ENCODE peak calls at places on chromosomes 16 and 17, in eight cellular contexts. One of them, this sample, is unnamed.

GRCh38 chr16:66741131-66741900 is 10.1 kb downstream of the DYNC1LI2 start:
- DNase-seq in HepG2: peak
- DNase-seq in IMR-90: peak
- DNase-seq in mesenchymal stem cell: peak
- DNase-seq in neuronal stem cell: no peak
- DNase-seq in neural progenitor cell: no peak
- DNase-seq in MM.1S: no peak
- DNase-seq in mammary epithelial cell: peak
- DNase-seq in this sample: peak

GRCh38 chr17:50675627-50676026 is 32.1 kb downstream of the ANKRD40 start:
- DNase-seq in mesenchymal stem cell: no peak
- DNase-seq in MM.1S: no peak
- DNase-seq in HepG2: no peak
- DNase-seq in IMR-90: no peak
- DNase-seq in neural progenitor cell: no peak
- DNase-seq in neuronal stem cell: no peak
- DNase-seq in mammary epithelial cell: no peak
- DNase-seq in this sample: no peak

GRCh38 chr17:73625975-73626706 is 18.1 kb downstream of the SDK2 start:
- DNase-seq in IMR-90: no peak
- DNase-seq in MM.1S: no peak
- DNase-seq in HepG2: no peak
- DNase-seq in mesenchymal stem cell: no peak
- DNase-seq in neural progenitor cell: peak
- DNase-seq in neuronal stem cell: no peak
- DNase-seq in mammary epithelial cell: peak
- DNase-seq in this sample: no peak

GRCh38 chr17:78325076-78325712 is 34.7 kb downstream of the SOCS3 start:
- DNase-seq in mesenchymal stem cell: peak
- DNase-seq in neural progenitor cell: peak
- DNase-seq in neuronal stem cell: no peak
- DNase-seq in IMR-90: peak
- DNase-seq in HepG2: no peak
- DNase-seq in MM.1S: no peak
- DNase-seq in mammary epithelial cell: no peak
- DNase-seq in this sample: peak

GRCh38 chr17:82003411-82004381 is 19.0 kb downstream of the CENPX start:
- DNase-seq in neuronal stem cell: no peak
- DNase-seq in IMR-90: peak
- DNase-seq in mesenchymal stem cell: peak
- DNase-seq in neural progenitor cell: no peak
- DNase-seq in HepG2: peak
- DNase-seq in MM.1S: no peak
- DNase-seq in mammary epithelial cell: peak
- DNase-seq in this sample: peak

GRCh38 chr16:86199871-86200700 is 301.1 kb downstream of the IRF8 start:
- DNase-seq in mesenchymal stem cell: peak
- DNase-seq in neural progenitor cell: no peak
- DNase-seq in HepG2: no peak
- DNase-seq in mammary epithelial cell: no peak
- DNase-seq in MM.1S: no peak
- DNase-seq in IMR-90: peak
- DNase-seq in neuronal stem cell: no peak
- DNase-seq in this sample: no peak

GRCh38 chr16:30084096-30084815 is 7.5 kb downstream of the TBX6 start:
- DNase-seq in HepG2: no peak
- DNase-seq in neuronal stem cell: no peak
- DNase-seq in MM.1S: no peak
- DNase-seq in neural progenitor cell: no peak
- DNase-seq in mammary epithelial cell: no peak
- DNase-seq in mesenchymal stem cell: no peak
- DNase-seq in IMR-90: no peak
- DNase-seq in this sample: no peak

GRCh38 chr16:13289515-13289914 is 388.1 kb downstream of the SHISA9 start:
- DNase-seq in MM.1S: no peak
- DNase-seq in neuronal stem cell: no peak
- DNase-seq in IMR-90: no peak
- DNase-seq in HepG2: no peak
- DNase-seq in mesenchymal stem cell: no peak
- DNase-seq in neural progenitor cell: no peak
- DNase-seq in mammary epithelial cell: no peak
- DNase-seq in this sample: no peak

GRCh38 chr17:72273301-72274056 is 152.7 kb downstream of the SOX9 start:
- DNase-seq in IMR-90: peak
- DNase-seq in neural progenitor cell: no peak
- DNase-seq in mesenchymal stem cell: peak
- DNase-seq in HepG2: no peak
- DNase-seq in mammary epithelial cell: peak
- DNase-seq in MM.1S: no peak
- DNase-seq in neuronal stem cell: no peak
- DNase-seq in this sample: no peak

GRCh38 chr17:34740516-34740915 is 161.1 kb downstream of the TMEM132E start:
- DNase-seq in mammary epithelial cell: no peak
- DNase-seq in mesenchymal stem cell: no peak
- DNase-seq in neuronal stem cell: no peak
- DNase-seq in IMR-90: no peak
- DNase-seq in neural progenitor cell: no peak
- DNase-seq in HepG2: no peak
- DNase-seq in MM.1S: no peak
- DNase-seq in this sample: no peak

GRCh38 chr16:24920568-24920967 is 74.8 kb downstream of the SLC5A11 start:
- DNase-seq in neural progenitor cell: no peak
- DNase-seq in HepG2: no peak
- DNase-seq in neuronal stem cell: no peak
- DNase-seq in mammary epithelial cell: no peak
- DNase-seq in mesenchymal stem cell: no peak
- DNase-seq in MM.1S: no peak
- DNase-seq in IMR-90: no peak
- DNase-seq in this sample: no peak

GRCh38 chr17:43873815-43874214 is 26.8 kb downstream of the CD300LG start:
- DNase-seq in mammary epithelial cell: no peak
- DNase-seq in IMR-90: no peak
- DNase-seq in HepG2: no peak
- DNase-seq in neuronal stem cell: no peak
- DNase-seq in neural progenitor cell: no peak
- DNase-seq in mesenchymal stem cell: no peak
- DNase-seq in MM.1S: no peak
- DNase-seq in this sample: no peak

GRCh38 chr16:2483160-2483559 is 8.2 kb downstream of the TBC1D24 start:
- DNase-seq in mammary epithelial cell: no peak
- DNase-seq in HepG2: no peak
- DNase-seq in neural progenitor cell: no peak
- DNase-seq in neuronal stem cell: no peak
- DNase-seq in IMR-90: peak
- DNase-seq in MM.1S: no peak
- DNase-seq in mesenchymal stem cell: no peak
- DNase-seq in this sample: peak

GRCh38 chr17:70687421-70687820 is 518.1 kb downstream of the KCNJ2 start:
- DNase-seq in HepG2: no peak
- DNase-seq in mesenchymal stem cell: no peak
- DNase-seq in IMR-90: no peak
- DNase-seq in neural progenitor cell: no peak
- DNase-seq in MM.1S: no peak
- DNase-seq in mammary epithelial cell: no peak
- DNase-seq in neuronal stem cell: no peak
- DNase-seq in this sample: no peak

GRCh38 chr17:77716289-77716929 is 242.1 kb upstream of the TNRC6C start:
- DNase-seq in mammary epithelial cell: no peak
- DNase-seq in IMR-90: no peak
- DNase-seq in neuronal stem cell: no peak
- DNase-seq in HepG2: no peak
- DNase-seq in neural progenitor cell: peak
- DNase-seq in mesenchymal stem cell: no peak
- DNase-seq in MM.1S: no peak
- DNase-seq in this sample: no peak

GRCh38 chr16:70324998-70325765 is 21.5 kb upstream of the DDX19A start:
- DNase-seq in IMR-90: no peak
- DNase-seq in mesenchymal stem cell: no peak
- DNase-seq in neural progenitor cell: no peak
- DNase-seq in mammary epithelial cell: no peak
- DNase-seq in MM.1S: no peak
- DNase-seq in neuronal stem cell: no peak
- DNase-seq in HepG2: no peak
- DNase-seq in this sample: no peak

GRCh38 chr17:68054296-68054900 is 18.9 kb downstream of the KPNA2 start:
- DNase-seq in IMR-90: peak
- DNase-seq in mesenchymal stem cell: peak
- DNase-seq in neuronal stem cell: no peak
- DNase-seq in mammary epithelial cell: peak
- DNase-seq in MM.1S: no peak
- DNase-seq in HepG2: no peak
- DNase-seq in neural progenitor cell: no peak
- DNase-seq in this sample: peak

GRCh38 chr16:75927824-75928223 is 201.5 kb upstream of the CPHXL start:
- DNase-seq in HepG2: no peak
- DNase-seq in mesenchymal stem cell: no peak
- DNase-seq in neural progenitor cell: no peak
- DNase-seq in mammary epithelial cell: no peak
- DNase-seq in IMR-90: no peak
- DNase-seq in MM.1S: no peak
- DNase-seq in neuronal stem cell: no peak
- DNase-seq in this sample: no peak

GRCh38 chr16:17685445-17685844 is 214.7 kb upstream of the XYLT1 start:
- DNase-seq in mammary epithelial cell: no peak
- DNase-seq in IMR-90: no peak
- DNase-seq in neuronal stem cell: no peak
- DNase-seq in MM.1S: no peak
- DNase-seq in neural progenitor cell: no peak
- DNase-seq in HepG2: no peak
- DNase-seq in mesenchymal stem cell: no peak
- DNase-seq in this sample: no peak

GRCh38 chr16:69195371-69196029 is 8.5 kb downstream of the SNTB2 start:
- DNase-seq in MM.1S: no peak
- DNase-seq in mesenchymal stem cell: no peak
- DNase-seq in neural progenitor cell: no peak
- DNase-seq in IMR-90: no peak
- DNase-seq in mammary epithelial cell: no peak
- DNase-seq in neuronal stem cell: no peak
- DNase-seq in HepG2: no peak
- DNase-seq in this sample: no peak

GRCh38 chr16:80092686-80093085 is 448.1 kb upstream of the DYNLRB2 start:
- DNase-seq in mammary epithelial cell: no peak
- DNase-seq in HepG2: no peak
- DNase-seq in IMR-90: no peak
- DNase-seq in neural progenitor cell: no peak
- DNase-seq in mesenchymal stem cell: no peak
- DNase-seq in neuronal stem cell: no peak
- DNase-seq in MM.1S: no peak
- DNase-seq in this sample: peak

DNA sequence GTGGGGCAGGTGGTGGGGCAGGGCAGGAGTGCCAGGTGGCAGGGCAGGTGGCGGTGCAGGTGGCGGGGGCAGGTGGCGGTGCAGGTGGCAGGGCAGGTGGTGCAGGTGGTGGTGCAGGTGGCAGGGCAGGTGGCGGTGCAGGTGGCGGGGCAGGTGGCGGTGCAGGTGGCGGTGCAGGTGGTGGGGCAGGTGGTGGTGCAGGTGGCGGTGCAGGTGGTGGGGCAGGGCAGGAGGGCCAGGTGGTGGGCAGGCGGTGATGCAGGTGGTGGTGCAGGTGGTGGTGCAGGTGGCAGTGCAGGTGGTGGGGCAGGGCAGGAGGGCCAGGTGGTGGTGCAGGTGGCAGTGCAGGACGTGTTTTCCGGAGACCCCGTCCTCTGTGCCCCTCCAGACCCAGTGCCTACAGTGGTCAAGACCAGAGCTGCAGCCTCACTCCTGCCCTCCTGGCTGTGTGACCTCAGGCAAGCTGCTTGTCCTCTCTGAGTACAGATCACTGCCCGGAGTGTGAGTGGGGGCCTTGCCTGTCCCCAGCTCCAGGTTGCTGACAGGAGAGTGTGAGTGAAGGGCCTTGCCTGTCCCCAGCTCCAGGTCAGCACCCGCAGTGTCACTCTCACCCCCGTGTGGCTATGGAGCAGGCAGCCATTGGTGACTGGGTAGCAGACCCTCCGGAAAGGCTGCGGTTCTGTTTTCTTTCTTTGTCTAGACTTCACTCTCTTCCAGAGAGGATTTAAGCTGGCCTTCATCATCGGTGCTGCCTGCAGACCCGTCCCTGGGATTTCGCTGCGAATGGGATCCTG is 16.1 kb upstream of the NPTX1 start:
- DNase-seq in IMR-90: no peak
- DNase-seq in mammary epithelial cell: no peak
- DNase-seq in neural progenitor cell: no peak
- DNase-seq in HepG2: no peak
- DNase-seq in MM.1S: no peak
- DNase-seq in mesenchymal stem cell: no peak
- DNase-seq in neuronal stem cell: no peak
- DNase-seq in this sample: no peak
- H3K9ac ChIP-seq in IMR-90: no peak
- H3K9ac ChIP-seq in mammary epithelial cell: no peak
- H3K9ac ChIP-seq in neural progenitor cell: no peak
- H3K9ac ChIP-seq in HepG2: no peak
- H3K9ac ChIP-seq in MM.1S: no peak
- H3K9ac ChIP-seq in mesenchymal stem cell: no peak
- H3K9ac ChIP-seq in neuronal stem cell: peak
- H3K9ac ChIP-seq in this sample: no peak

DNA sequence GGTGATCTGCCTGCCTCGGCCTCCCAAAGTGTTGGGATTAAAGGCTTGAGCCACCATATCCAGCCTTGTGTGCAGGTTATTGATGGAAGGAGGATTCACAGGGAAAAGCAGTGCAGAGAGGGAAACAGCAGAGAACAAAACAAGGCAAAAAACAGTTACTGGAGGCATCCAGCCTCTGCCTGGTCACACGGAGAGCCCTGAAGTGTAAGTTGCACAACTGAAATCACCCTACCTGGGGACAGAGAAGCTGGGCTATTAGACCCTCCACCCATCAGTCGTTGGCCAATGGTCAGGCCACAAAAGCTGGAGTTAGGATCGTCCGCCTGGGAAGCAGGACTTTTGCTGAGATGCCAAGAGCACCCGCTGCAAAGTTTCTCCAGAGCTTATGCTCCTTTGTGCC is 57.9 kb upstream of the BCO1 start:
- DNase-seq in neuronal stem cell: no peak
- DNase-seq in IMR-90: no peak
- DNase-seq in MM.1S: no peak
- DNase-seq in mammary epithelial cell: no peak
- DNase-seq in mesenchymal stem cell: no peak
- DNase-seq in HepG2: no peak
- DNase-seq in neural progenitor cell: no peak
- DNase-seq in this sample: no peak
- H3K4me3 ChIP-seq in neuronal stem cell: no peak
- H3K4me3 ChIP-seq in IMR-90: no peak
- H3K4me3 ChIP-seq in MM.1S: no peak
- H3K4me3 ChIP-seq in mammary epithelial cell: no peak
- H3K4me3 ChIP-seq in mesenchymal stem cell: no peak
- H3K4me3 ChIP-seq in HepG2: peak
- H3K4me3 ChIP-seq in neural progenitor cell: no peak
- H3K4me3 ChIP-seq in this sample: no peak

GRCh38 chr17:38447502-38448095 is 19.3 kb downstream of the ARHGAP23 start:
- DNase-seq in MM.1S: no peak
- DNase-seq in neural progenitor cell: no peak
- DNase-seq in mesenchymal stem cell: peak
- DNase-seq in neuronal stem cell: no peak
- DNase-seq in HepG2: no peak
- DNase-seq in mammary epithelial cell: no peak
- DNase-seq in IMR-90: no peak
- DNase-seq in this sample: no peak
- H3K9ac ChIP-seq in MM.1S: no peak
- H3K9ac ChIP-seq in neural progenitor cell: no peak
- H3K9ac ChIP-seq in mesenchymal stem cell: peak
- H3K9ac ChIP-seq in neuronal stem cell: no peak
- H3K9ac ChIP-seq in HepG2: no peak
- H3K9ac ChIP-seq in mammary epithelial cell: no peak
- H3K9ac ChIP-seq in IMR-90: peak
- H3K9ac ChIP-seq in this sample: peak

GRCh38 chr16:59210955-59211541 is 476.9 kb upstream of the GOT2 start:
- DNase-seq in mesenchymal stem cell: peak
- DNase-seq in IMR-90: peak
- DNase-seq in MM.1S: no peak
- DNase-seq in neural progenitor cell: peak
- DNase-seq in HepG2: peak
- DNase-seq in mammary epithelial cell: no peak
- DNase-seq in neuronal stem cell: peak
- DNase-seq in this sample: peak
- H3K4me3 ChIP-seq in mesenchymal stem cell: no peak
- H3K4me3 ChIP-seq in IMR-90: no peak
- H3K4me3 ChIP-seq in MM.1S: no peak
- H3K4me3 ChIP-seq in neural progenitor cell: no peak
- H3K4me3 ChIP-seq in HepG2: no peak
- H3K4me3 ChIP-seq in mammary epithelial cell: no peak
- H3K4me3 ChIP-seq in neuronal stem cell: no peak
- H3K4me3 ChIP-seq in this sample: no peak

This sample was measured in GM23248.